ENCODE peak calls at places on chromosomes 6 and 20, in six cellular contexts. V is GM12865, Y is brain microvascular endothelial cell, E is upper lobe of left lung, S is mesenchymal stem cell, N is fibroblast of mammary gland. T is an unnamed sample.

GRCh38 chr6:156645106-156645505 is 132.1 kb upstream of the ARID1B start:
- DNase-seq in V (no peak), E (no peak), S (peak), N (peak), Y (no peak), T (no peak)

GRCh38 chr20:53887973-53888372 is 182.4 kb downstream of the BCAS1 start:
- DNase-seq in E (no peak), S (no peak), Y (no peak), V (no peak), N (no peak), T (no peak)

GRCh38 chr6:55212147-55212546 is 37.8 kb downstream of the HCRTR2 start:
- DNase-seq in N (no peak), Y (no peak), V (no peak), S (peak), E (no peak), T (no peak)

GRCh38 chr6:104940881-104941693 is 15.8 kb upstream of the LIN28B start:
- DNase-seq in V (peak), N (peak), Y (no peak), E (peak), S (peak), T (no peak)

GRCh38 chr20:63756648-63756991 is 17.0 kb downstream of the SLC2A4RG start:
- DNase-seq in E (no peak), V (no peak), Y (no peak), N (no peak), S (no peak), T (no peak)

GRCh38 chr6:104239971-104240370 is 619.7 kb downstream of the HACE1 start:
- DNase-seq in Y (no peak), V (no peak), S (no peak), N (no peak), E (no peak), T (no peak)

GRCh38 chr20:24337074-24337473 is 132.4 kb upstream of the SYNDIG1 start:
- DNase-seq in N (peak), S (no peak), E (no peak), Y (peak), V (no peak), T (no peak)

GRCh38 chr20:32893878-32894483 is 35.3 kb downstream of the EFCAB8 start:
- DNase-seq in E (peak), N (peak), Y (peak), V (peak), S (peak), T (no peak)

GRCh38 chr6:137631323-137631722 is 137.1 kb upstream of the OLIG3 start:
- DNase-seq in Y (no peak), E (no peak), S (no peak), V (peak), N (no peak), T (no peak)

GRCh38 chr20:32823078-32823477 is 3.3 kb downstream of the MAPRE1 start:
- DNase-seq in Y (peak), V (no peak), E (no peak), S (peak), N (peak), T (no peak)

GRCh38 chr6:42194056-42194455 is 700 bp downstream of the GUCA1B start:
- DNase-seq in E (no peak), V (no peak), S (no peak), N (no peak), Y (no peak), T (no peak)

GRCh38 chr20:31968299-31969126 is 562 bp downstream of the XKR7 start:
- DNase-seq in E (peak), S (peak), Y (peak), N (peak), V (peak), T (no peak)

GRCh38 chr6:73648166-73648565 is 5.6 kb downstream of the SLC17A5 start:
- DNase-seq in Y (no peak), E (no peak), N (peak), S (no peak), V (no peak), T (no peak)

GRCh38 chr20:58312836-58313235 is 3.3 kb downstream of the RAB22A start:
- DNase-seq in E (no peak), V (no peak), N (no peak), Y (no peak), S (no peak), T (no peak)

GRCh38 chr20:51811514-51811913 is 9.2 kb upstream of the SALL4 start:
- DNase-seq in V (no peak), S (no peak), Y (no peak), E (no peak), N (no peak), T (no peak)

GRCh38 chr6:2209226-2209809 is 36.1 kb downstream of the GMDS start:
- DNase-seq in N (peak), V (peak), Y (peak), S (peak), E (no peak), T (no peak)

GRCh38 chr6:141464490-141464889 is 668.2 kb upstream of the GJE1 start:
- DNase-seq in S (peak), V (peak), E (no peak), Y (peak), N (peak), T (no peak)

GRCh38 chr20:59207742-59208357 is 44.2 kb downstream of the ZNF831 start:
- DNase-seq in N (peak), V (peak), E (no peak), Y (no peak), S (no peak), T (no peak)

GRCh38 chr6:139625998-139626975 is 251.8 kb upstream of the CITED2 start:
- DNase-seq in V (no peak), Y (no peak), E (no peak), N (peak), S (peak), T (no peak)

GRCh38 chr6:169589293-169589692 is 112.5 kb downstream of the WDR27 start:
- DNase-seq in V (peak), S (peak), N (peak), E (no peak), Y (no peak), T (no peak)

GRCh38 chr6:118808794-118809668 is 84.9 kb upstream of the ASF1A start:
- DNase-seq in N (no peak), E (no peak), Y (no peak), S (no peak), V (peak), T (no peak)

GRCh38 chr6:90545450-90545849 is 41.4 kb downstream of the MAP3K7 start:
- DNase-seq in N (peak), Y (no peak), V (no peak), E (no peak), S (no peak), T (no peak)

GRCh38 chr6:2505624-2506023 is 245.1 kb downstream of the MYLK4 start:
- DNase-seq in E (peak), N (peak), Y (no peak), V (peak), S (no peak), T (no peak)

GRCh38 chr6:80789912-80790635 is 683.6 kb downstream of the BCKDHB start:
- DNase-seq in N (peak), E (no peak), S (peak), V (no peak), Y (no peak), T (no peak)

GRCh38 chr20:14826926-14827325 is 489.5 kb upstream of the FLRT3 start:
- DNase-seq in V (no peak), E (no peak), S (no peak), Y (no peak), N (no peak), T (no peak)

GRCh38 chr20:63174309-63175030 is 41.5 kb downstream of the YTHDF1 start:
- DNase-seq in V (no peak), Y (no peak), E (peak), N (no peak), S (no peak), T (no peak)

GRCh38 chr6:129029778-129030177 is 146.8 kb downstream of the LAMA2 start:
- DNase-seq in N (peak), Y (no peak), V (no peak), E (no peak), S (peak), T (no peak)

GRCh38 chr6:134003542-134003951 is 48.9 kb downstream of the SLC2A12 start:
- DNase-seq in S (no peak), N (no peak), V (no peak), E (no peak), Y (no peak), T (no peak)

GRCh38 chr20:47468290-47469050 is 33.2 kb upstream of the NCOA3 start:
- DNase-seq in S (no peak), Y (no peak), N (no peak), E (no peak), V (peak), T (no peak)

GRCh38 chr6:32845381-32845884 is 1.6 kb upstream of the PSMB8 start:
- DNase-seq in E (no peak), N (no peak), Y (no peak), V (peak), S (no peak), T (no peak)

GRCh38 chr20:61297981-61298380 is 45.9 kb downstream of the CDH4 start:
- DNase-seq in E (peak), Y (peak), N (peak), S (peak), V (no peak), T (no peak)

GRCh38 chr6:34239893-34240292 is 3.2 kb downstream of the HMGA1 start:
- DNase-seq in S (no peak), E (no peak), V (no peak), N (no peak), Y (no peak), T (no peak)
- H3K4me3 ChIP-seq in S (no peak), E (no peak), V (no peak), N (peak), Y (peak), T (no peak)

GRCh38 chr6:132736239-132736638 is 21.5 kb downstream of the VNN2 start:
- DNase-seq in Y (no peak), E (no peak), V (no peak), S (peak), N (no peak), T (no peak)

GRCh38 chr6:132734694-132735236 is 20.9 kb upstream of the VNN1 start:
- DNase-seq in N (peak), S (peak), E (no peak), Y (no peak), V (no peak), T (no peak)

GRCh38 chr6:132733288-132733687 is 19.4 kb upstream of the VNN1 start:
- DNase-seq in N (no peak), Y (no peak), V (no peak), S (peak), E (no peak), T (no peak)

GRCh38 chr6:132731086-132731485 is 17.2 kb upstream of the VNN1 start:
- DNase-seq in N (no peak), V (no peak), S (peak), E (no peak), Y (no peak), T (no peak)

DNA sequence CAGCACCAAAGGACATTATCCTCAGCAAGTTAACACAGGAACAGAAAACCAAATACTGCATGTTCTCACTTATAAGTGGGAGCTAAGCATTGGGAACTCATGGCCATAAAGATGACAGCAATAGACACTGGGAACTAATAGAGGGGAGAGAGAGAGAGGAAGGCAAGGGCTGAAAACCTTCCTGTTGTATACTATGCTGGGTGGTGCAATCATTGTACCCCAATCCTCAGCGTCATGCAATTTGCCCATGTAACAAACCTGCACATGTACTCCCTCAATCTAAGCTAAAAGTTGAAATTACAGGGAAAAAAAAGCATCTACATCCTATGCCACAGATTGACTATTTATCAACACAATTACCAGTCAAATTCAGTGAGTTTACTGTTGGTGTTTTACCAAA is 20.0 kb upstream of the VNN1 start:
- DNase-seq in V (no peak), N (no peak), E (no peak), Y (no peak), S (peak), T (no peak)
- H3K4me3 ChIP-seq in V (no peak), N (no peak), E (no peak), Y (no peak), S (no peak), T (no peak)

GRCh38 chr6:163457637-163458561 is 43.4 kb downstream of the QKI start:
- DNase-seq in N (peak), S (peak), Y (peak), V (peak), E (no peak), T (peak)

GRCh38 chr6:163459007-163459406 is 44.5 kb downstream of the QKI start:
- DNase-seq in N (no peak), E (no peak), S (no peak), Y (no peak), V (no peak), T (no peak)

GRCh38 chr6:163459536-163459935 is 45.0 kb downstream of the QKI start:
- DNase-seq in Y (no peak), S (no peak), E (no peak), V (no peak), N (peak), T (no peak)

GRCh38 chr6:163461696-163462095 is 47.2 kb downstream of the QKI start:
- DNase-seq in N (no peak), Y (no peak), E (no peak), V (peak), S (no peak), T (no peak)

DNA sequence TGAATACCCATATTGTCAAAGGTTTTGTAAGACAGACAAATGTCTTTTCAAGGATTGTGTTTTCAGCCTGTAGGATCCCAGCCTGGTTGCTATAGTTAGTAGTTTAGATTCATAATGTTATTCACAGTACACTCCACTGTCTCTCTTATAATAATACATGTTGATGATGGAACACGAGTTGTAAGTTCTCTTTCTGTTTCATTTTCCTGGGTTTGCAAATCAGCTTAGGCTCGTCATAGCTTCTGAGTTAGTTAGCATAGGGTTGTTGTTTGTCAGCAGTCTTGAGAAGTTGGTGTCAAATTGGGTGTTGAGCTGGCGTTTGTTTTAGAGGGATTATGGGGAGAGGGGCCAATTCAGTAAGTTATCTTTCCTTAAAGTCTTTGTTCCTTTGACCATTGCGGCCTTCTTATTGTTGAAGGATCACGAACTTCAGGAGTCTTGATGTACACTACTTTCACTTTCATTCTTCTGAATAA is 45.8 kb downstream of the QKI start:
- DNase-seq in S (peak), V (peak), Y (peak), E (no peak), N (peak), T (no peak)
- H3K4me3 ChIP-seq in S (no peak), V (peak), Y (peak), E (no peak), N (peak), T (peak)

GRCh38 chr6:132893772-132894490 is 79.6 kb downstream of the RPS12 start:
- DNase-seq in Y (no peak), E (no peak), V (no peak), N (no peak), S (no peak), T (no peak)
- H3K4me3 ChIP-seq in Y (no peak), E (no peak), V (no peak), N (no peak), S (no peak), T (no peak)

GRCh38 chr20:3248167-3248992 is 9.4 kb upstream of the SLC4A11 start:
- DNase-seq in E (peak), S (peak), Y (no peak), N (peak), V (peak), T (no peak)

GRCh38 chr20:3250091-3250504 is 11.1 kb upstream of the SLC4A11 start:
- DNase-seq in V (peak), N (no peak), E (no peak), Y (no peak), S (peak), T (no peak)

GRCh38 chr20:3247638-3248037 is 8.6 kb upstream of the SLC4A11 start:
- DNase-seq in N (no peak), S (no peak), V (no peak), E (no peak), Y (no peak), T (no peak)

GRCh38 chr20:3246682-3247081 is 7.7 kb upstream of the SLC4A11 start:
- DNase-seq in E (no peak), V (no peak), Y (no peak), S (no peak), N (no peak), T (no peak)

DNA sequence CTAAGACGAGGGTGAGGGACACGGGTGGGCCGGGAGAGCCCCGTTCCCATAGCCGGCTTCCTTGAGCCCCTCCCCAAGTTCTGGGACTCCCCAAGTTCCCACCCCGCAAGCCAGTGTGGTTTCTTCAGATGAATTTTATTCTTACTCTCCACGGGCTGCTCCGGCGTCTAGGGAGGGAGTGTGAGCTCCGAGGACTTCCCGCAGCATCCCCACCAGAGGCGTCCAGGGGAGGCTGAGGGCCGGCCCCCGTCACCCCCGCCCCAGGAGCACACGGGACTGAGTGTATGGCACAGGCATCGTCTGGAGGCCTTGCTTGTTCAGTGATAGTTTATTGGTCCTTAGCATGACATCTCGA is 10.0 kb upstream of the SLC4A11 start:
- DNase-seq in N (no peak), Y (no peak), S (no peak), E (no peak), V (no peak), T (no peak)
- H3K4me3 ChIP-seq in N (peak), Y (peak), S (no peak), E (no peak), V (no peak), T (peak)

GRCh38 chr6:29792123-29793035 is 35.2 kb upstream of the HLA-G start:
- DNase-seq in N (peak), S (no peak), V (peak), E (peak), Y (no peak), T (no peak)

GRCh38 chr6:29793036-29793356 is 34.6 kb upstream of the HLA-G start:
- DNase-seq in E (no peak), Y (no peak), V (no peak), S (no peak), N (no peak), T (no peak)

GRCh38 chr6:29791162-29791561 is 36.5 kb upstream of the HLA-G start:
- DNase-seq in S (peak), N (no peak), Y (no peak), E (no peak), V (no peak), T (no peak)

GRCh38 chr6:29790626-29791025 is 37.0 kb upstream of the HLA-G start:
- DNase-seq in N (no peak), V (no peak), S (no peak), E (no peak), Y (no peak), T (no peak)

GRCh38 chr6:29791786-29792122 is 35.9 kb upstream of the HLA-G start:
- DNase-seq in E (peak), V (no peak), Y (no peak), N (no peak), S (no peak), T (no peak)
- H3K4me3 ChIP-seq in E (peak), V (peak), Y (no peak), N (peak), S (no peak), T (peak)

GRCh38 chr6:31186052-31186734 is 15.7 kb upstream of the POU5F1 start:
- DNase-seq in S (no peak), V (peak), N (no peak), E (peak), Y (no peak), T (no peak)
- H3K4me3 ChIP-seq in S (peak), V (peak), N (no peak), E (peak), Y (no peak), T (no peak)

GRCh38 chr6:36841756-36842155 is 2.5 kb upstream of the CPNE5 start:
- DNase-seq in V (no peak), E (no peak), S (no peak), Y (no peak), N (no peak), T (no peak)

GRCh38 chr6:36838896-36839818 is at the start of gene CPNE5:
- DNase-seq in E (peak), N (no peak), S (no peak), Y (no peak), V (no peak), T (no peak)

GRCh38 chr6:36840471-36841461 is 1.5 kb upstream of the CPNE5 start:
- DNase-seq in Y (no peak), S (no peak), N (no peak), E (peak), V (no peak), T (no peak)

GRCh38 chr6:36837686-36838085 is 1.6 kb downstream of the CPNE5 start:
- DNase-seq in S (no peak), V (no peak), Y (no peak), E (no peak), N (no peak), T (no peak)

DNA sequence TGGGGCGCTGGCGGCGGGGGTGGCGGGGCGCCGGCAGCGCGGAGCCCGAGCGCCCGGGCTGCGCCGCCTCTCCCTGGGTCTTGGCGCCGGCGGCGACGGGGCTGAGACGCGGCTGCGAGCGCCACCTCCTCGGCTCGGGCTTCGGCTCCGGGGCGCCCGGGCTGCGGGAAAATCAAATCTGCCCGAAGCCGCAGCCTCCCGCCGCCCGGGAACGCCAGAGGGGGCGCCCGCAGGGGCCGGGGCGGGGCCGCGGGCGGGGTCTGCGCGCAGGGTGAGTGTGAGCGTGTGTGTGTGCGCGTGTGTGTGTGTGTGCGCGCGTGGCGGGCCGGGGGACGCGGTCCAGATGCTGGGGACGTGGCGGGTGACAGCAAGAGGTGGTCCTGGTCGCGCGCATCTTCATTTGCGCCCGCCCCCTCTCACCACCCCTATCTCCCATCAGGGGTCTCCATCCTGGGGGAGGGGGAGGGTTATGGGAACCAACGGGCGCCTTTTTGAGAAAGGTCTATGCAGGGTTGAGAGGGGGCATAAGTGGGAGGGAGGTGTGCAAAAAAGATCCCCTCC is 655 bp upstream of the CPNE5 start:
- DNase-seq in Y (no peak), V (peak), N (no peak), S (peak), E (peak), T (peak)
- H3K4me3 ChIP-seq in Y (peak), V (no peak), N (peak), S (peak), E (peak), T (peak)